ENCODE peak calls at places on chromosome 3, in four cellular contexts. P, F, S and A are unnamed samples.

GRCh38 chr3:137582484-137582883 is 181.6 kb upstream of the SOX14 start:
- DNase-seq in S (no peak), P (no peak), F (no peak), A (no peak)

GRCh38 chr3:38460377-38461085 is 6.8 kb downstream of the ACVR2B start:
- DNase-seq in F (no peak), P (no peak), S (no peak), A (no peak)

GRCh38 chr3:52532517-52532837 is 1.2 kb downstream of the NT5DC2 start:
- DNase-seq in F (no peak), S (no peak), P (no peak), A (peak)

GRCh38 chr3:132180337-132180791 is 136.8 kb upstream of the ACP3 start:
- DNase-seq in S (no peak), P (no peak), F (peak), A (no peak)

GRCh38 chr3:168974628-168975403 is 688.7 kb downstream of the MECOM start:
- DNase-seq in F (no peak), P (no peak), S (no peak), A (no peak)

GRCh38 chr3:111252795-111253194 is 181.2 kb downstream of the NECTIN3 start:
- DNase-seq in P (peak), S (no peak), F (peak), A (no peak)

GRCh38 chr3:24951186-24951585 is 456.5 kb upstream of the THRB start:
- DNase-seq in F (no peak), P (no peak), S (no peak), A (no peak)

GRCh38 chr3:33113772-33114621 is at the start of gene CRTAP:
- DNase-seq in S (peak), F (peak), P (peak), A (peak)

GRCh38 chr3:11641683-11642407 is 1.9 kb downstream of the VGLL4 start:
- DNase-seq in P (no peak), S (no peak), F (no peak), A (no peak)

GRCh38 chr3:11642455-11643162 is 1.1 kb downstream of the VGLL4 start:
- DNase-seq in F (peak), S (peak), P (peak), A (peak)

GRCh38 chr3:11643212-11644087 is at the start of gene VGLL4:
- DNase-seq in P (peak), F (peak), S (peak), A (peak)

GRCh38 chr3:11640009-11640673 is 3.6 kb downstream of the VGLL4 start:
- DNase-seq in P (no peak), S (no peak), F (no peak), A (no peak)

GRCh38 chr3:11641316-11641682 is 2.4 kb downstream of the VGLL4 start:
- DNase-seq in P (no peak), F (no peak), S (no peak), A (no peak)
- TF ChIP-seq CTCF in P (no peak), F (no peak), S (no peak), A (no peak)

GRCh38 chr3:144840866-144841265 is 869.2 kb downstream of the DIPK2A start:
- DNase-seq in F (no peak), P (no peak), S (no peak), A (no peak)

GRCh38 chr3:144843099-144843498 is 871.5 kb downstream of the DIPK2A start:
- DNase-seq in P (no peak), F (no peak), S (no peak), A (no peak)
- TF ChIP-seq CTCF in P (no peak), F (peak), S (no peak), A (no peak)

DNA sequence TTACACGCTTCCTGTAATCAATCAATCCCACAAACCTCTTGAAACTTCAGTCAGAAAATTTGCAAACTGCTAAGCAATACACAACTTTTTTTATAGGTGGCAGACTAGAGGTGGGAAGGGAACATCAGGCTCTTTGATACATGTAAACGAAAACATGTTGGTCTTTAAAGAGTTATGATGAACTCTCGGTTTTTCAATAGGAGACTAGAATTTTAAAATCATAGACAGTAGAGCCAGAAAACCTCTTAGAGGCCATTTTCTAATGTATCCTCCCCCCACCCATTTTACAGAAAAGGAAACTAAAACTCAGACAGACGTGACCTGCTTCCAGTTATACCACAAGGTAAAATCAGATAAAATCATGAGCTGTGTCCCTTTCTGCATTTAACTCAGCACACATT is 179.1 kb upstream of the LPP start:
- DNase-seq in F (no peak), P (no peak), S (no peak), A (no peak)
- TF ChIP-seq CTCF in F (no peak), P (no peak), S (no peak), A (no peak)

GRCh38 chr3:157355276-157355675 is 81.4 kb upstream of the PTX3 start:
- DNase-seq in F (no peak), S (no peak), P (no peak), A (no peak)

GRCh38 chr3:157353657-157354056 is 83.0 kb upstream of the PTX3 start:
- DNase-seq in F (no peak), P (no peak), S (no peak), A (no peak)

GRCh38 chr3:157356541-157356940 is 80.1 kb upstream of the PTX3 start:
- DNase-seq in F (no peak), P (no peak), S (no peak), A (no peak)

GRCh38 chr3:157354254-157354653 is 82.4 kb upstream of the PTX3 start:
- DNase-seq in P (no peak), S (no peak), F (no peak), A (no peak)

DNA sequence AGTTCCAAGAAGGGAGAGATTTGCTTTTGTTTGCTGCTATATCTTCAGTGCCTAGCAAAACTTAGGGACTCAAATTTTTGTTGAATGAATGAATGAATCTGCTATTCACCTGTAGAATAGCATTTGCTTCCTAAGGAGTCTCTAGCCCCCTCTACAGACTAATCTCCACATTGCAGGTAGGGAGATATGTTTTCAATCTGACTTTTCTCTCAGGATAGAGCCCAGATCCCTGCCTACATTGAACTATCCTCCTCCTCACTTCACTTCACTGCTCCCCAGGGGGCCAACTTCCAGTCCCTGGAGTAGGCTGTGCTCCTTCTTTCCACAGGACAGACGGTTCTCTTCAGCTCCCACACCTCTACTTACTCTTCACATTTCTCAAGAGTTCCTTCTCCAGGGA is 81.9 kb upstream of the PTX3 start:
- DNase-seq in F (no peak), P (no peak), S (no peak), A (no peak)
- TF ChIP-seq CTCF in F (peak), P (no peak), S (peak), A (no peak)

GRCh38 chr3:14627815-14628214 is 23.7 kb upstream of the CCDC174 start:
- DNase-seq in F (no peak), S (no peak), P (no peak), A (no peak)

GRCh38 chr3:14630404-14631100 is 21.0 kb upstream of the CCDC174 start:
- DNase-seq in S (no peak), P (no peak), F (no peak), A (no peak)

GRCh38 chr3:14631101-14631497 is 20.5 kb upstream of the CCDC174 start:
- DNase-seq in P (no peak), F (no peak), S (no peak), A (no peak)

GRCh38 chr3:14625443-14625842 is 26.1 kb upstream of the CCDC174 start:
- DNase-seq in S (no peak), P (no peak), F (no peak), A (no peak)

DNA sequence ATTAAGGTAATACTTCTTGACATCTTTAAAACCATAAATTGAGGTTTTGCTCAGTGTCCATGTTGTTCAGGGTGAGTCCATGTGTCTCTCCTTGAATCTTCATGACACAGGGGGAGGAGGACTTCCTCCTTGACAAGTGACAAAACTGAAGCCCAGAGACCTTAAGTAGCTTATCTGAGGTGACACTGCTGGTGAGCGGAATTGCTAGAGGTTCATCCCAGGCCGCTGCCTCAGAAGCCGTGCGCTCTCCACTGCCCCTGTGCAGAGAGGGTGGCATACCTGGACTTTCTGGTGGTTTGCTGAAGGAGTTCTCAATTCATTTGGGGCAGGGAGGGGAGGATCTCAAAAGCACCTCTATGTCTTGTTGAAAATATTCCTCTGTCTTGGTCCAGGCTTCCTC is 23.2 kb upstream of the CCDC174 start:
- DNase-seq in F (no peak), S (no peak), P (no peak), A (no peak)
- TF ChIP-seq CTCF in F (no peak), S (no peak), P (no peak), A (no peak)